ENCODE peak calls at places on chromosomes 16 and 17, in five cellular contexts. L, C, I, V and Q are unnamed samples.

GRCh38 chr17:64343833-64344637 is 46.6 kb downstream of the PECAM1 start:
- DNase-seq in L (peak; percentile 48), C (peak; percentile 95), I (peak; percentile 82), V (peak; percentile 69), Q (peak; percentile 41)

GRCh38 chr17:28949185-28950016 is 1.9 kb downstream of the PHF12 start:
- DNase-seq in L (peak; percentile 49), C (peak; percentile 53), I (peak; percentile 69), V (peak; percentile 52), Q (peak; percentile 85)

GRCh38 chr17:50459756-50460155 is 8.9 kb downstream of the CHAD start:
- DNase-seq in L (no peak), C (no peak), I (peak; percentile 8), V (no peak), Q (no peak)

GRCh38 chr16:67394271-67395104 is 1.2 kb upstream of the TPPP3 start:
- DNase-seq in L (no peak), C (no peak), I (no peak), V (no peak), Q (peak; percentile 24)

GRCh38 chr17:64007838-64008282 is 9.7 kb downstream of the PRR29 start:
- DNase-seq in L (no peak), C (no peak), I (no peak), V (no peak), Q (no peak)

GRCh38 chr17:16942141-16943031 is 29.5 kb downstream of the TNFRSF13B start:
- DNase-seq in L (no peak), C (no peak), I (no peak), V (no peak), Q (no peak)

GRCh38 chr17:39152134-39152884 is 872 bp upstream of the PLXDC1 start:
- DNase-seq in L (peak; percentile 59), C (no peak), I (no peak), V (no peak), Q (peak; percentile 58)

GRCh38 chr16:69105501-69106361 is at the start of gene HAS3:
- DNase-seq in L (no peak), C (peak; percentile 70), I (peak; percentile 60), V (peak; percentile 54), Q (peak; percentile 47)

GRCh38 chr17:17235212-17236174 is 1.5 kb downstream of the FLCN start:
- DNase-seq in L (no peak), C (no peak), I (peak; percentile 39), V (peak; percentile 35), Q (peak; percentile 45)

GRCh38 chr17:19664136-19664820 is 15.7 kb downstream of the ALDH3A2 start:
- DNase-seq in L (no peak), C (no peak), I (no peak), V (no peak), Q (no peak)

GRCh38 chr16:14300631-14301149 is 229.6 kb downstream of the MRTFB start:
- DNase-seq in L (peak; percentile 63), C (peak; percentile 89), I (peak; percentile 87), V (peak; percentile 86), Q (peak; percentile 69)

GRCh38 chr17:46766493-46767491 is 51.7 kb downstream of the WNT3 start:
- DNase-seq in L (no peak), C (no peak), I (no peak), V (no peak), Q (no peak)

GRCh38 chr16:4142268-4142667 is 26.0 kb upstream of the ADCY9 start:
- DNase-seq in L (no peak), C (no peak), I (no peak), V (no peak), Q (peak; percentile 32)

GRCh38 chr16:4309833-4310266 is 6.0 kb upstream of the GLIS2 start:
- DNase-seq in L (no peak), C (peak; percentile 57), I (peak; percentile 89), V (peak; percentile 55), Q (peak; percentile 78)

GRCh38 chr16:73214825-73215481 is 167.0 kb upstream of the ZFHX3 start:
- DNase-seq in L (peak; percentile 24), C (peak; percentile 52), I (peak; percentile 66), V (peak; percentile 100), Q (no peak)

GRCh38 chr16:4734063-4734729 is at the start of the genes ANKS3 and DNAAF8:
- DNase-seq in L (peak; percentile 93), C (peak; percentile 99), I (peak; percentile 98), V (peak; percentile 98), Q (peak; percentile 86)

GRCh38 chr17:55484575-55484974 is 26.7 kb downstream of the SMIM36 start:
- DNase-seq in L (no peak), C (no peak), I (no peak), V (no peak), Q (no peak)

GRCh38 chr17:8949061-8949622 is 16.4 kb downstream of the PIK3R5 start:
- DNase-seq in L (no peak), C (no peak), I (no peak), V (no peak), Q (peak; percentile 58)

GRCh38 chr16:5330058-5330457 is 232.5 kb upstream of the EEF2KMT start:
- DNase-seq in L (no peak), C (no peak), I (no peak), V (no peak), Q (no peak)

GRCh38 chr17:63498621-63499195 is 21.8 kb downstream of the ACE start:
- DNase-seq in L (no peak), C (peak; percentile 45), I (peak; percentile 75), V (peak; percentile 91), Q (no peak)

GRCh38 chr17:1231456-1231855 is 38.8 kb upstream of the BHLHA9 start:
- DNase-seq in L (no peak), C (peak; percentile 28), I (peak; percentile 41), V (peak; percentile 69), Q (no peak)

GRCh38 chr17:67349420-67349819 is 17.0 kb downstream of the PSMD12 start:
- DNase-seq in L (no peak), C (no peak), I (no peak), V (no peak), Q (no peak)

GRCh38 chr17:21390294-21390693 is 14.1 kb downstream of the KCNJ12 start:
- DNase-seq in L (no peak), C (no peak), I (no peak), V (no peak), Q (no peak)

GRCh38 chr17:68600123-68600880 is 865 bp downstream of the FAM20A start:
- DNase-seq in L (peak; percentile 68), C (no peak), I (no peak), V (no peak), Q (peak; percentile 7)

GRCh38 chr16:11564046-11564926 is 22.4 kb downstream of the LITAF start:
- DNase-seq in L (no peak), C (no peak), I (no peak), V (no peak), Q (no peak)

GRCh38 chr17:79907217-79907715 is 68.0 kb upstream of the CBX4 start:
- DNase-seq in L (no peak), C (no peak), I (no peak), V (no peak), Q (no peak)
- TF ChIP-seq CTCF in L (no peak), C (no peak), I (no peak), V (no peak), Q (no peak)

DNA sequence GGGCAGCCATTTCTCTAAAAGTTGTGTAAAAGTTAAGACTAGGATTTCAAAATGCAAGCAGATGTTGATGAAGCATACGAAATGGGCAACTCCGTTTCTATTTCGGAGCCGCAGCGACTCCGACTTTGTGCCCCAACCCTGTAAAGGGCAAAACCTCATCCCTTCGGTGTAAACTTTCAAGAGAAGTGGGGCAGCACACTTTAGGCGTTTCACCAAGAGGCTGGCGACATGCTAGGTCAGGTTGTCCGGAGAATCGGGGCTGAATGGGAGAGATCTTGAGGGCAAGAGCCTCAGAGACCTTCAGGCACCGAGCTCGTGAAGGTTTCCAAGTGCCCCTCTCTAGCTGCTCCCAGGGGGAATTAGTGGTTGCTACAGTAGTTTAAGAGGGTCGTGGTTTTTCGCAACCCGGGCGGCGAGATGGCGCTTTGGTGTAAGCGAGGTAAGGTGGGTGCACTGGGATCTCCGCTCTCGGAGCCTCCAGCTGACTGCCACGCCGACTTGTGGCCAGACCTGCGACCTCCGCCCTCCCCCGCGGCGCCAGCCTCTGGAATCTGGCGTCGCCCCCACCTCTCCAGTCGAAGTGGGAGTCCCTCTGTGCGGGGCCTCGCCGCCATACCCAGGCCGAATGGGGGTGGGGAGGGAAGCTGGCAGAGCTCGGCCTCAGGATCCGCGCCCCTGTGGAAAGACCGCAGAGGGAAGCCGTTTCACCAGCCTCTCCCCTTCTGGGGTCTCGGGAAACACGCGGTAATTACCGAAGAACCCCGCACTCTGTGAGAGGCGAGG is 979 bp upstream of the HEXIM2 start:
- DNase-seq in L (peak; percentile 75), C (peak; percentile 79), I (peak; percentile 80), V (peak; percentile 75), Q (peak; percentile 59)
- TF ChIP-seq CTCF in L (no peak), C (no peak), I (peak; percentile 14), V (peak; percentile 22), Q (no peak)

GRCh38 chr16:2056681-2057407 is 9.1 kb downstream of the TSC2 start:
- DNase-seq in L (no peak), C (no peak), I (no peak), V (peak; percentile 22), Q (peak; percentile 15)
- TF ChIP-seq CTCF in L (no peak), C (peak; percentile 8), I (peak; percentile 41), V (peak; percentile 39), Q (no peak)

GRCh38 chr17:73359987-73360410 is 48.2 kb upstream of the CDC42EP4 start:
- DNase-seq in L (no peak), C (no peak), I (no peak), V (no peak), Q (no peak)

GRCh38 chr17:73359255-73359816 is 47.5 kb upstream of the CDC42EP4 start:
- DNase-seq in L (no peak), C (no peak), I (no peak), V (no peak), Q (no peak)

GRCh38 chr17:73362697-73363096 is 50.9 kb upstream of the CDC42EP4 start:
- DNase-seq in L (no peak), C (no peak), I (no peak), V (no peak), Q (no peak)

GRCh38 chr17:73358668-73359067 is 46.9 kb upstream of the CDC42EP4 start:
- DNase-seq in L (no peak), C (no peak), I (no peak), V (no peak), Q (no peak)

GRCh38 chr17:73360961-73361761 is 49.4 kb upstream of the CDC42EP4 start:
- DNase-seq in L (no peak), C (no peak), I (no peak), V (no peak), Q (no peak)
- TF ChIP-seq CTCF in L (no peak), C (no peak), I (no peak), V (no peak), Q (no peak)

GRCh38 chr17:10754109-10754508 is 24.3 kb upstream of the TMEM220 start:
- DNase-seq in L (no peak), C (peak; percentile 31), I (peak; percentile 28), V (peak; percentile 18), Q (peak; percentile 54)
- TF ChIP-seq CTCF in L (no peak), C (peak; percentile 35), I (peak; percentile 37), V (peak; percentile 42), Q (peak; percentile 17)